ENCODE peak calls at places on chromosomes 12 and 14, in four cellular contexts. Q is brain microvascular endothelial cell, A is heart right ventricle, X is right lobe of liver. B is an unnamed sample.

GRCh38 chr14:58747181-58747580 is 109.4 kb downstream of the DACT1 start:
- DNase-seq in Q (peak), A (no peak), X (peak), B (no peak)

GRCh38 chr14:66038214-66038977 is 447.8 kb upstream of the CCDC196 start:
- DNase-seq in Q (peak), A (no peak), X (no peak), B (peak)

GRCh38 chr12:115543269-115543668 is 734.2 kb downstream of the MED13L start:
- DNase-seq in Q (no peak), A (no peak), X (no peak), B (no peak)

GRCh38 chr12:52600941-52601481 is at the start of gene KRT72:
- DNase-seq in Q (no peak), A (no peak), X (peak), B (no peak)

GRCh38 chr12:22333751-22334695 is 484 bp downstream of the ST8SIA1 start:
- DNase-seq in Q (no peak), A (no peak), X (no peak), B (no peak)

GRCh38 chr12:28909291-28909690 is 239.8 kb upstream of the FAR2 start:
- DNase-seq in Q (peak), A (no peak), X (no peak), B (no peak)

GRCh38 chr12:115421796-115422709 is 738.1 kb upstream of the TBX3 start:
- DNase-seq in Q (no peak), A (no peak), X (no peak), B (no peak)

GRCh38 chr14:89723930-89724915 is 230.3 kb downstream of the EFCAB11 start:
- DNase-seq in Q (no peak), A (no peak), X (no peak), B (no peak)

GRCh38 chr12:25352078-25352918 is 101.6 kb upstream of the KRAS start:
- DNase-seq in Q (peak), A (no peak), X (no peak), B (no peak)

GRCh38 chr14:50829472-50830043 is 1.4 kb downstream of the NIN start:
- DNase-seq in Q (no peak), A (no peak), X (no peak), B (no peak)

GRCh38 chr14:94884616-94885230 is 114.8 kb upstream of the GSC start:
- DNase-seq in Q (no peak), A (no peak), X (no peak), B (no peak)

GRCh38 chr14:24952851-24953666 is 96.9 kb downstream of the STXBP6 start:
- DNase-seq in Q (no peak), A (no peak), X (no peak), B (peak)

GRCh38 chr14:70281938-70282337 is 77.5 kb downstream of the COX16 start:
- DNase-seq in Q (no peak), A (no peak), X (no peak), B (no peak)

GRCh38 chr12:47590771-47591368 is 115.0 kb downstream of the RPAP3 start:
- DNase-seq in Q (no peak), A (no peak), X (no peak), B (no peak)

GRCh38 chr12:6828671-6829531 is 694 bp downstream of the P3H3 start:
- DNase-seq in Q (peak), A (peak), X (no peak), B (no peak)

GRCh38 chr12:11564984-11565651 is 84.4 kb upstream of the ETV6 start:
- DNase-seq in Q (no peak), A (no peak), X (no peak), B (no peak)

GRCh38 chr12:24728366-24728765 is 220.5 kb downstream of the BCAT1 start:
- DNase-seq in Q (peak), A (no peak), X (no peak), B (no peak)

GRCh38 chr12:6823161-6824084 is 1.8 kb downstream of the GPR162 start:
- DNase-seq in Q (no peak), A (no peak), X (no peak), B (no peak)

GRCh38 chr12:86233126-86233525 is 23.1 kb downstream of the MGAT4C start:
- DNase-seq in Q (no peak), A (no peak), X (no peak), B (no peak)

GRCh38 chr12:116204169-116204568 is 73.3 kb downstream of the MED13L start:
- DNase-seq in Q (no peak), A (no peak), X (no peak), B (no peak)

GRCh38 chr12:106841471-106842302 is 67.2 kb downstream of the RIC8B start:
- DNase-seq in Q (peak), A (peak), X (no peak), B (no peak)

GRCh38 chr14:20197459-20197858 is 6.8 kb downstream of the OR11G2 start:
- DNase-seq in Q (no peak), A (no peak), X (no peak), B (no peak)

GRCh38 chr14:50237448-50237847 is 6.1 kb upstream of the SOS2 start:
- DNase-seq in Q (no peak), A (no peak), X (no peak), B (no peak)

GRCh38 chr12:105214670-105215375 is 21.2 kb downstream of the APPL2 start:
- DNase-seq in Q (no peak), A (no peak), X (peak), B (no peak)

GRCh38 chr12:68264864-68265256 is 11.5 kb upstream of the IL22 start:
- DNase-seq in Q (peak), A (no peak), X (no peak), B (no peak)

GRCh38 chr12:54549774-54550451 is 512 bp downstream of the PDE1B start:
- DNase-seq in Q (no peak), A (no peak), X (no peak), B (peak)

GRCh38 chr14:64220466-64220865 is 73.7 kb downstream of the ESR2 start:
- DNase-seq in Q (no peak), A (peak), X (no peak), B (peak)

GRCh38 chr12:34391771-34392581 is 369.7 kb downstream of the ALG10 start:
- DNase-seq in Q (no peak), A (no peak), X (peak), B (no peak)

GRCh38 chr12:41629606-41630005 is 441.5 kb downstream of the PDZRN4 start:
- DNase-seq in Q (no peak), A (no peak), X (no peak), B (no peak)

GRCh38 chr12:108091351-108091750 is 37.7 kb upstream of the WSCD2 start:
- DNase-seq in Q (no peak), A (no peak), X (no peak), B (no peak)

GRCh38 chr12:26928661-26929060 is 9.1 kb downstream of the INTS13 start:
- DNase-seq in Q (no peak), A (no peak), X (no peak), B (no peak)

GRCh38 chr14:54148251-54148650 is 191.6 kb upstream of the BMP4 start:
- DNase-seq in Q (peak), A (no peak), X (no peak), B (no peak)

GRCh38 chr12:663293-663871 is at the start of gene NINJ2:
- DNase-seq in Q (no peak), A (no peak), X (no peak), B (peak)

GRCh38 chr14:74333909-74334308 is 14.4 kb upstream of the VRTN start:
- DNase-seq in Q (peak), A (no peak), X (no peak), B (no peak)

GRCh38 chr14:67718265-67718664 is 16.6 kb downstream of the RDH12 start:
- DNase-seq in Q (no peak), A (no peak), X (no peak), B (no peak)

GRCh38 chr12:2963760-2964292 is 4.6 kb downstream of the TEAD4 start:
- DNase-seq in Q (peak), A (peak), X (no peak), B (no peak)
- H3K27ac ChIP-seq in Q (no peak), A (peak), X (no peak), B (no peak)

DNA sequence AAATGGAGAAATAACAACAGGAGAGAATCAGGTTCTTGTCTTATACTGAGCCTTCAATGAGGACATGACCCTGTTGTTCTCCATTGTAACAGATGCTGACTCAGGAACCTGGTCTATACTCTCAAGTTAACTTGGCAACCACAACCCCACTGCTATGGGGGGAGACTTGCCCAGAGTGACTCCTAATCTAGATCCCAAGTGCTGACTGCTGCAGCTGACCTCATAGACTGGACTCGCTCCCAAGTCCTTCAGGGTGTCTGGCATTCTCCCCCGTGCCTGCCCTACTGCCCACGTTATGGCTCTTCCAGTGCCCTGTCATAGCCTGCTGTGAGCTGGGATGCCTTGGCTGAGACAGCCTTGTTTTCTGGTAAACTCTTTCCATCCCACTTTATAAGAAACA is 37.1 kb downstream of the NID2 start:
- DNase-seq in Q (peak), A (peak), X (no peak), B (no peak)
- H3K27ac ChIP-seq in Q (peak), A (peak), X (no peak), B (no peak)

GRCh38 chr12:96230646-96231045 is 36.5 kb downstream of the ELK3 start:
- DNase-seq in Q (no peak), A (no peak), X (no peak), B (no peak)
- H3K27ac ChIP-seq in Q (no peak), A (no peak), X (no peak), B (no peak)

DNA sequence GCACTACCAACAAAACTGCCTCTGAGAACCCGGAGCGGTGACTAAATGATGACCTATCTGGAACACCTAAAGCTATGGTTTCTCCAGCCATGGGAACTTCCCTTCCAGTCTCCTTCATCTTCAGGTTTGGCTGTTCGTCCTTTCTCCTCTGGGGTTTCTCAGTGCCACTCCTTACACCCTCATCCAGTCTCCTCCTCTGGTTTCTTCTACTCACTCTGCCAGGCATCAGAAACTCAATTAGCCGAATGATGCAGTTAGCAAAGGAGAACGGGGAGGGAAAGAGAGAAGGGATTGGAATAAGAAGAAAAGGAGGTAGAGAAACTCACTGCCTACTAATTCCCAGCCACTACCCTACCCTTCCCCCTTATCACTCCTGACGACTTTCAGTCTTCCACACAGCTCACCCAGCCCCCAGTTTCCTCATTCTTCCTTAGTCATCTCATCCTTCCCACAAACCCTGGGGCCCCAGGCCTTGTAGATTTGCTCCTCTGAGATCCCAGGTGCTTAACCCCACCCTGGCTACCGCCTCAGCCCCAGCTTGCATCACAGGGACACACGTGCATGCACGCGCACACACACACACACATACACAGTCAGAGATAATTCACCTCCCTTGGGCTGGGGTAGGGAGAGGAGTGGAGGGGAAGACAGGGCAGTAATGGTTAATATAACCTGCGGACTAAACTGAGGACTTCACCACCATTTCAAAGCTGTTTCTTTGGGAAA is 13.0 kb downstream of the FGD6 start:
- DNase-seq in Q (peak), A (peak), X (no peak), B (no peak)
- H3K27ac ChIP-seq in Q (peak), A (no peak), X (no peak), B (peak)

GRCh38 chr12:118356809-118357326 is 15.8 kb downstream of the TAOK3 start:
- DNase-seq in Q (peak), A (no peak), X (no peak), B (no peak)
- H3K27ac ChIP-seq in Q (peak), A (peak), X (peak), B (peak)

GRCh38 chr14:73026243-73026844 is 562 bp downstream of the ZFYVE1 start:
- DNase-seq in Q (no peak), A (no peak), X (no peak), B (no peak)
- H3K27ac ChIP-seq in Q (peak), A (peak), X (peak), B (no peak)